ENCODE peak calls at places on chromosomes 13 and 19, in ten cellular contexts. C is T follicular helper cell; M is stimulated activated CD8-positive, alpha-beta memory T cell treated with anti-CD3 and anti-CD28 coated beads, Interleukin-15, amount 100 ng/mL, for 4 hours; E is EL; V is B cell; J is MCF 10A; H is neural progenitor cell; K is HCT116; W is stimulated activated CD4-positive, alpha-beta T cell treated with anti-CD3 and anti-CD28 coated beads, Interleukin-1b, Interleukin-23, amount 100 ng/mL, for 1 hour; Q is NCI-H2081. F is an unnamed sample.

GRCh38 chr13:106398289-106398688 is 137.2 kb downstream of the EFNB2 start:
- DNase-seq in C (no peak), M (no peak), E (no peak), V (no peak), J (no peak), H (no peak), K (no peak), W (no peak), Q (no peak), F (no peak)

GRCh38 chr13:100235311-100235901 is 146.5 kb downstream of the PCCA start:
- DNase-seq in C (no peak), M (no peak), E (peak), V (peak), J (peak), H (peak), K (peak), W (no peak), Q (peak), F (no peak)

GRCh38 chr13:28497143-28497876 is 2.4 kb upstream of the FLT1 start:
- DNase-seq in C (no peak), M (no peak), E (no peak), V (no peak), J (no peak), H (no peak), K (no peak), W (no peak), Q (no peak), F (no peak)

GRCh38 chr13:33145667-33146066 is 129.4 kb downstream of the KL start:
- DNase-seq in C (no peak), M (no peak), E (no peak), V (no peak), J (no peak), H (no peak), K (no peak), W (no peak), Q (no peak), F (no peak)

GRCh38 chr13:42794572-42795275 is 13.3 kb downstream of the FAM216B start:
- DNase-seq in C (no peak), M (no peak), E (no peak), V (no peak), J (no peak), H (no peak), K (no peak), W (no peak), Q (no peak), F (no peak)

GRCh38 chr19:290539-291521 is at the start of gene PLPP2:
- DNase-seq in C (no peak), M (peak), E (peak), V (peak), J (peak), H (peak), K (no peak), W (no peak), Q (no peak), F (no peak)

GRCh38 chr13:73299787-73300186 is 241.0 kb downstream of the KLF5 start:
- DNase-seq in C (no peak), M (no peak), E (no peak), V (no peak), J (no peak), H (no peak), K (no peak), W (no peak), Q (no peak), F (no peak)

GRCh38 chr19:28168557-28168956 is 1044.4 kb downstream of the UQCRFS1 start:
- DNase-seq in C (no peak), M (no peak), E (no peak), V (no peak), J (no peak), H (peak), K (no peak), W (no peak), Q (no peak), F (no peak)

GRCh38 chr13:113666951-113667701 is at the start of gene GRK1:
- DNase-seq in C (no peak), M (no peak), E (no peak), V (no peak), J (no peak), H (peak), K (no peak), W (no peak), Q (no peak), F (no peak)

GRCh38 chr19:48608798-48609263 is 2.3 kb downstream of the SPACA4 start:
- DNase-seq in C (peak), M (no peak), E (peak), V (peak), J (peak), H (peak), K (peak), W (no peak), Q (peak), F (no peak)

GRCh38 chr13:73355134-73355533 is 296.3 kb downstream of the KLF5 start:
- DNase-seq in C (no peak), M (no peak), E (no peak), V (no peak), J (no peak), H (no peak), K (no peak), W (no peak), Q (no peak), F (no peak)

GRCh38 chr13:45167611-45168554 is 33.0 kb downstream of the KCTD4 start:
- DNase-seq in C (no peak), M (no peak), E (no peak), V (no peak), J (peak), H (no peak), K (peak), W (no peak), Q (peak), F (no peak)

GRCh38 chr13:79404985-79405384 is 1.1 kb downstream of the RBM26 start:
- DNase-seq in C (no peak), M (no peak), E (no peak), V (no peak), J (peak), H (no peak), K (no peak), W (no peak), Q (peak), F (no peak)

GRCh38 chr13:45108716-45109706 is 11.3 kb upstream of the GTF2F2 start:
- DNase-seq in C (no peak), M (no peak), E (peak), V (no peak), J (peak), H (no peak), K (no peak), W (no peak), Q (no peak), F (no peak)

GRCh38 chr19:45076029-45076850 is at the start of gene ZNF296:
- DNase-seq in C (peak), M (peak), E (peak), V (peak), J (peak), H (peak), K (peak), W (peak), Q (peak), F (no peak)

GRCh38 chr13:110644892-110645521 is 29.7 kb downstream of the NAXD start:
- DNase-seq in C (peak), M (no peak), E (peak), V (peak), J (no peak), H (peak), K (no peak), W (no peak), Q (peak), F (no peak)

GRCh38 chr13:40189426-40189825 is 477.0 kb downstream of the FOXO1 start:
- DNase-seq in C (no peak), M (no peak), E (no peak), V (no peak), J (no peak), H (no peak), K (no peak), W (no peak), Q (no peak), F (no peak)

GRCh38 chr19:46902402-46902766 is 41.6 kb downstream of the ARHGAP35 start:
- DNase-seq in C (no peak), M (no peak), E (peak), V (no peak), J (no peak), H (no peak), K (peak), W (no peak), Q (no peak), F (no peak)

GRCh38 chr19:49799798-49800376 is 13.2 kb downstream of the FUZ start:
- DNase-seq in C (no peak), M (no peak), E (no peak), V (no peak), J (no peak), H (peak), K (no peak), W (no peak), Q (no peak), F (no peak)

GRCh38 chr13:28761586-28761985 is 42.8 kb upstream of the SLC46A3 start:
- DNase-seq in C (no peak), M (no peak), E (peak), V (no peak), J (peak), H (no peak), K (no peak), W (no peak), Q (no peak), F (no peak)

GRCh38 chr13:104553156-104553555 is 1486.9 kb upstream of the SLC10A2 start:
- DNase-seq in C (no peak), M (no peak), E (peak), V (no peak), J (peak), H (no peak), K (no peak), W (no peak), Q (no peak), F (no peak)

F was measured in thoracic aorta.